ENCODE peak calls at places on chromosomes 11 and 22, in four cellular contexts. P, I, J and F are unnamed samples.

GRCh38 chr22:27585141-27585540 is 216.4 kb downstream of the MN1 start:
- DNase-seq in P (peak; percentile 34), I (no peak), J (no peak), F (peak; percentile 30)

GRCh38 chr22:27988704-27989103 is 69.6 kb upstream of the PITPNB start:
- DNase-seq in P (no peak), I (no peak), J (no peak), F (no peak)

GRCh38 chr11:109956124-109956793 is 136.9 kb upstream of the ZC3H12C start:
- DNase-seq in P (no peak), I (no peak), J (no peak), F (no peak)

GRCh38 chr11:45149483-45150056 is 3.1 kb downstream of the PRDM11 start:
- DNase-seq in P (no peak), I (no peak), J (no peak), F (no peak)

GRCh38 chr11:83721286-83721685 is 435.1 kb upstream of the CCDC90B start:
- DNase-seq in P (peak; percentile 23), I (no peak), J (no peak), F (peak; percentile 40)

GRCh38 chr11:68911731-68912130 is 8.0 kb downstream of the IGHMBP2 start:
- DNase-seq in P (no peak), I (no peak), J (no peak), F (no peak)

GRCh38 chr22:32200752-32201151 is 4.1 kb downstream of the RFPL2 start:
- DNase-seq in P (no peak), I (no peak), J (no peak), F (no peak)

GRCh38 chr22:27060188-27060587 is 402.8 kb downstream of the MIAT start:
- DNase-seq in P (no peak), I (no peak), J (no peak), F (no peak)

GRCh38 chr22:47199261-47199948 is 437.0 kb downstream of the TBC1D22A start:
- DNase-seq in P (no peak), I (no peak), J (no peak), F (no peak)

GRCh38 chr11:2816941-2817421 is 68.6 kb downstream of the CDKN1C start:
- DNase-seq in P (peak; percentile 22), I (no peak), J (no peak), F (peak; percentile 93)

GRCh38 chr11:132943737-132944556 is 588.4 kb downstream of the OPCML start:
- DNase-seq in P (peak; percentile 3), I (no peak), J (no peak), F (no peak)

GRCh38 chr11:78685156-78685555 is 110.5 kb upstream of the NARS2 start:
- DNase-seq in P (no peak), I (no peak), J (no peak), F (no peak)

GRCh38 chr11:11717064-11717725 is 95.4 kb upstream of the GALNT18 start:
- DNase-seq in P (no peak), I (no peak), J (no peak), F (no peak)

GRCh38 chr22:46649176-46650077 is 29.2 kb downstream of the GRAMD4 start:
- DNase-seq in P (peak; percentile 43), I (no peak), J (no peak), F (peak; percentile 29)

GRCh38 chr11:83007909-83008580 is 63.7 kb downstream of the RAB30 start:
- DNase-seq in P (no peak), I (peak; percentile 33), J (no peak), F (peak; percentile 51)

GRCh38 chr22:36765943-36766450 is 9.9 kb downstream of the IFT27 start:
- DNase-seq in P (no peak), I (no peak), J (no peak), F (peak; percentile 26)